ENCODE peak calls at places on chromosomes 7 and 10, in six cellular contexts. E is left ventricle myocardium inferior, Y is colonic mucosa, R is AG04450, G is fibroblast of lung, U is PC-3. V is an unnamed sample.

GRCh38 chr10:58641095-58641531 is 128.4 kb downstream of the BICC1 start:
- DNase-seq in G (peak; percentile 88), R (peak; percentile 87), Y (no peak), U (peak; percentile 78), E (no peak), V (peak; percentile 58)

GRCh38 chr10:6128591-6129383 is 40.0 kb downstream of the RBM17 start:
- DNase-seq in E (no peak), R (no peak), G (peak; percentile 73), Y (no peak), U (no peak), V (no peak)

GRCh38 chr7:16636533-16637173 is 8.9 kb downstream of the ANKMY2 start:
- DNase-seq in E (no peak), Y (no peak), U (no peak), R (peak; percentile 45), G (peak; percentile 89), V (no peak)

GRCh38 chr10:24382045-24382444 is 173.1 kb downstream of the KIAA1217 start:
- DNase-seq in R (no peak), E (no peak), G (no peak), Y (no peak), U (no peak), V (no peak)

GRCh38 chr7:25951414-25952276 is 200.4 kb upstream of the NFE2L3 start:
- DNase-seq in G (peak; percentile 5), U (no peak), Y (peak; percentile 46), R (no peak), E (no peak), V (no peak)

GRCh38 chr10:60777696-60778213 is 523 bp upstream of the CDK1 start:
- DNase-seq in E (no peak), G (no peak), U (no peak), Y (no peak), R (no peak), V (no peak)

GRCh38 chr10:1549591-1550290 is 187.6 kb downstream of the ADARB2 start:
- DNase-seq in E (no peak), Y (no peak), U (no peak), R (no peak), G (no peak), V (no peak)

GRCh38 chr7:156544199-156544598 is 96.4 kb upstream of the RNF32 start:
- DNase-seq in E (no peak), Y (no peak), G (no peak), R (no peak), U (no peak), V (no peak)

GRCh38 chr10:119754085-119754484 is 28.2 kb downstream of the INPP5F start:
- DNase-seq in Y (no peak), E (no peak), R (no peak), G (no peak), U (no peak), V (no peak)

GRCh38 chr7:74155810-74156395 is 18.3 kb upstream of the EIF4H start:
- DNase-seq in U (no peak), G (no peak), E (no peak), R (no peak), Y (no peak), V (no peak)

GRCh38 chr7:12757443-12757842 is 70.0 kb downstream of the ARL4A start:
- DNase-seq in G (peak; percentile 92), E (no peak), R (peak; percentile 74), U (peak; percentile 70), Y (no peak), V (no peak)

GRCh38 chr7:70506463-70506862 is 625.5 kb upstream of the GALNT17 start:
- DNase-seq in U (no peak), R (no peak), G (no peak), E (no peak), Y (no peak), V (no peak)

GRCh38 chr7:139731802-139732470 is 45.9 kb downstream of the HIPK2 start:
- DNase-seq in R (no peak), G (peak; percentile 96), E (peak; percentile 82), U (peak; percentile 97), Y (peak; percentile 87), V (peak; percentile 34)

GRCh38 chr7:94251-94801 is 98.0 kb upstream of the FAM20C start:
- DNase-seq in R (no peak), Y (no peak), E (no peak), U (no peak), G (no peak), V (no peak)
- H3K27ac ChIP-seq in R (no peak overlapping the region), Y (no peak overlapping the region), E (no peak overlapping the region), U (peak overlapping the region; percentile 73), G (no peak overlapping the region), V (no peak overlapping the region)

DNA sequence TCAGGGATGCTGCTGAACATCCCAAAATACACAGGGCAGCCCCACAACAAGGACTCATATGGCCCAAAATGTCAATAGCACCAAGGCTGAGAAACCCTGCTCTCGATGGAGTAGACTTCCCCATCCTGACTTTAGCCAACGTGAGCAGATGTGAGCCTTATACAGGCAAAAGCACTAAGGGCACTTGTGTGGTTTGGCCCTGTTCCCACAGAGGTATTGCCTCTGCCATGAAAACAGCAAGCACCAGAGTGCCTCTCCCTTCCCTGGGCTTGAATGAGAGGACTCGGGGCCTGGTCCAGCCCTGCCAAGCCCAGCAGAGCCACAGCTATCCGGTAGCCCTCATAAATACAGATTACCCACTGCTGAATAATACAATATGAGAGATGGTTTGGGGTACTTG is 47.5 kb downstream of the ACSM6 start:
- DNase-seq in Y (no peak), E (no peak), R (no peak), G (no peak), U (no peak), V (no peak)
- H3K27ac ChIP-seq in Y (no peak overlapping the region), E (no peak overlapping the region), R (no peak overlapping the region), G (no peak overlapping the region), U (no peak overlapping the region), V (no peak overlapping the region)

GRCh38 chr10:4068255-4069028 is 283.4 kb upstream of the KLF6 start:
- DNase-seq in E (no peak), G (no peak), Y (no peak), R (no peak), U (peak; percentile 73), V (no peak)
- H3K27ac ChIP-seq in E (no peak overlapping the region), G (no peak overlapping the region), Y (peak overlapping the region; percentile 82), R (no peak overlapping the region), U (peak overlapping the region; percentile 99), V (peak overlapping the region; percentile 62)

GRCh38 chr10:101816375-101816773 is 1.9 kb downstream of the OGA start:
- DNase-seq in U (no peak), Y (no peak), E (no peak), R (no peak), G (no peak), V (no peak)
- H3K27ac ChIP-seq in U (no peak overlapping the region), Y (peak overlapping the region; percentile 98), E (peak overlapping the region; percentile 97), R (no peak overlapping the region), G (peak overlapping the region; percentile 33), V (no peak overlapping the region)

GRCh38 chr10:27701971-27702537 is 43.6 kb downstream of the MKX start:
- DNase-seq in Y (no peak), U (no peak), G (no peak), R (no peak), E (no peak), V (no peak)
- H3K27ac ChIP-seq in Y (no peak overlapping the region), U (no peak overlapping the region), G (no peak overlapping the region), R (no peak overlapping the region), E (no peak overlapping the region), V (no peak overlapping the region)

DNA sequence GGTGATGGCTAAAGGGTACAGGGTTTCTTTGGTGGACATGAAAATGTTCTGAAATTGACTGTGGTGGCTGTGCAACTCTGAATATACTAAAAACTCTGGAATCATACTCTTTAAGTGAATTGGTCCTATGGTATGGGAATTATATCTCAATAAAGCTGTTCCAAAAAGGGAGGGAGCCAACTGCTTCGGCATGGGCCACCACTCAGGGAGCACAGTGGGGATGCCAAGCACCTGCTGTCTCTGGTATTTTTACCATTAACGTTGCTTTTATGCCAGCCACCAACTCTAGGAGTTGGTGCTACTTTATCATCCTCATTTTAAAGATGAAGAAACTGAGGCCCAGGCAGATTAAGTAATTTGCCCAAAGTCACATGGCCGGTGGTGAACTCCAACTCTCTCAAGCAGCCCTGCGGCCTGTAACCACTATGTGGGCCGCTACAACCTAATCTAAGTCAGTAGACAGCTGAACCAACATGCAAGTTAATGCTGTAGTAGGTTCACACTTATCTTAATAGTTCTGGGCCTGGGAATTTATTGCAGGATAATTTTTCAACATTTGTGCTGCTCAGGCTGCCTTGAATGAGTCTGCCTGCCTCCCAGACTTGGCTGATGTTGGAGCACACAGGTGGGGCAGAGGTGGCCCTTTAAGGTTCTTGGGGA is 20.8 kb downstream of the SH3PXD2A start:
- DNase-seq in R (no peak), E (no peak), Y (no peak), G (no peak), U (no peak), V (no peak)
- H3K27ac ChIP-seq in R (peak overlapping the region; percentile 47), E (peak overlapping the region; percentile 80), Y (peak overlapping the region; percentile 81), G (no peak overlapping the region), U (no peak overlapping the region), V (peak overlapping the region; percentile 19)

GRCh38 chr10:29837586-29837985 is 202.8 kb upstream of the SVIL start:
- DNase-seq in R (no peak), G (no peak), U (no peak), E (no peak), Y (no peak), V (no peak)

GRCh38 chr10:29839826-29840515 is 205.2 kb upstream of the SVIL start:
- DNase-seq in Y (no peak), E (no peak), G (no peak), U (no peak), R (no peak), V (peak; percentile 95)

GRCh38 chr10:29836396-29836795 is 201.6 kb upstream of the SVIL start:
- DNase-seq in R (no peak), U (no peak), G (no peak), E (no peak), Y (no peak), V (no peak)

GRCh38 chr10:29840516-29841276 is 205.9 kb upstream of the SVIL start:
- DNase-seq in Y (no peak), R (no peak), U (no peak), E (no peak), G (no peak), V (no peak)

DNA sequence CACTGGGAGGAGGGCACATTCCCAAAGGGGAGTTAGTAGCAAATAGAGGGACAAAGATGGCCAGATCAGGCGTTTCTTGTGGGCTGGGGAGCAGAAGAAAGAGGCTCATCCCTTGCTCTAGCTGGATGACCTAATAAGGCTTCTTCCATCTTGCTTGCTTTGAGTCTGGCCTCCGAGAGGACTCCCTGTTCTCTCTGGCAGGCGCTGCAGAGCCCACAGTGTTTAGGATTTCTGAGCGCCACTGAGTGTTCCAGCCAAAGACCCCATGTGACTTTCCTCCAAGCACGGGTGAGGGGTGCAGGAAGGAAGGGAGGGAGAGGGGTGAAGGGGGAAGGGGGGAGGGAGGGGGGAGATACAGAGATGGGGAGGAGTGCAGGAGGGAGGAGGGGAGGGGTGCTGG is 203.8 kb upstream of the SVIL start:
- DNase-seq in E (no peak), Y (no peak), R (no peak), G (no peak), U (no peak), V (no peak)
- H3K27ac ChIP-seq in E (no peak overlapping the region), Y (no peak overlapping the region), R (no peak overlapping the region), G (no peak overlapping the region), U (no peak overlapping the region), V (no peak overlapping the region)

V was measured in epithelial cell of prostate.